ENCODE peak calls at places on chromosome 5, in five cellular contexts. P, I, X, M and T are unnamed samples.

GRCh38 chr5:140284013-140284412 is 18.9 kb downstream of the PFDN1 start:
- DNase-seq in P (no peak), I (no peak), X (no peak), M (no peak), T (no peak)

GRCh38 chr5:132059043-132059695 is 1.3 kb upstream of the IL3 start:
- DNase-seq in P (no peak), I (peak; percentile 61), X (no peak), M (no peak), T (peak; percentile 84)

GRCh38 chr5:159549046-159549445 is 218.8 kb upstream of the IL12B start:
- DNase-seq in P (no peak), I (no peak), X (no peak), M (no peak), T (no peak)

GRCh38 chr5:154962494-154962893 is 21.6 kb downstream of the MRPL22 start:
- DNase-seq in P (no peak), I (no peak), X (no peak), M (no peak), T (no peak)

GRCh38 chr5:142644127-142644526 is 41.8 kb downstream of the FGF1 start:
- DNase-seq in P (no peak), I (no peak), X (no peak), M (peak; percentile 19), T (no peak)

GRCh38 chr5:53820119-53820801 is 259.8 kb downstream of the NDUFS4 start:
- DNase-seq in P (no peak), I (no peak), X (peak; percentile 57), M (no peak), T (no peak)

GRCh38 chr5:85868070-85868469 is 749.7 kb upstream of the COX7C start:
- DNase-seq in P (no peak), I (no peak), X (no peak), M (no peak), T (no peak)

GRCh38 chr5:62064993-62065392 is 241.0 kb upstream of the KIF2A start:
- DNase-seq in P (no peak), I (no peak), X (no peak), M (no peak), T (no peak)

GRCh38 chr5:153919161-153919560 is 119.5 kb downstream of the FAM114A2 start:
- DNase-seq in P (no peak), I (no peak), X (no peak), M (no peak), T (no peak)

GRCh38 chr5:83715316-83716060 is 5.2 kb downstream of the HAPLN1 start:
- DNase-seq in P (no peak), I (no peak), X (peak; percentile 71), M (no peak), T (no peak)

GRCh38 chr5:33659526-33660169 is 218.9 kb downstream of the TARS1 start:
- DNase-seq in P (no peak), I (no peak), X (no peak), M (no peak), T (no peak)

GRCh38 chr5:34503379-34504346 is 152.5 kb upstream of the RAI14 start:
- DNase-seq in P (no peak), I (no peak), X (peak; percentile 20), M (no peak), T (no peak)

GRCh38 chr5:66436721-66437120 is 159.5 kb upstream of the MAST4 start:
- DNase-seq in P (no peak), I (no peak), X (no peak), M (no peak), T (no peak)

GRCh38 chr5:58037899-58038298 is 422.0 kb downstream of the PLK2 start:
- DNase-seq in P (no peak), I (no peak), X (no peak), M (no peak), T (no peak)

GRCh38 chr5:114367029-114367428 is 5.2 kb downstream of the KCNN2 start:
- DNase-seq in P (no peak), I (no peak), X (no peak), M (no peak), T (no peak)

GRCh38 chr5:160469156-160470144 is 47.8 kb downstream of the PTTG1 start:
- DNase-seq in P (no peak), I (no peak), X (no peak), M (no peak), T (no peak)

GRCh38 chr5:157222506-157223230 is 42.0 kb downstream of the ITK start:
- DNase-seq in P (no peak), I (peak; percentile 79), X (no peak), M (peak; percentile 20), T (peak; percentile 64)

GRCh38 chr5:94031631-94032030 is 290.2 kb upstream of the POU5F2 start:
- DNase-seq in P (no peak), I (no peak), X (no peak), M (peak; percentile 22), T (no peak)

GRCh38 chr5:179287631-179288030 is 57.6 kb downstream of the ADAMTS2 start:
- DNase-seq in P (no peak), I (no peak), X (no peak), M (no peak), T (no peak)

GRCh38 chr5:179408646-179409045 is 63.4 kb upstream of the ADAMTS2 start:
- DNase-seq in P (no peak), I (no peak), X (no peak), M (no peak), T (no peak)

GRCh38 chr5:4831325-4831724 is 308.8 kb upstream of the ADAMTS16 start:
- DNase-seq in P (no peak), I (no peak), X (no peak), M (no peak), T (no peak)

GRCh38 chr5:93579561-93580386 is 1.2 kb downstream of the NR2F1-AS1 start:
- DNase-seq in P (no peak), I (no peak), X (peak; percentile 16), M (no peak), T (no peak)

GRCh38 chr5:40914835-40915234 is 5.5 kb downstream of the C7 start:
- DNase-seq in P (no peak), I (no peak), X (no peak), M (peak; percentile 49), T (no peak)

GRCh38 chr5:154761062-154761740 is 6.0 kb downstream of the LARP1 start:
- DNase-seq in P (no peak), I (peak; percentile 37), X (no peak), M (no peak), T (no peak)

GRCh38 chr5:126446498-126447224 is 23.5 kb downstream of the GRAMD2B start:
- DNase-seq in P (no peak), I (peak; percentile 36), X (no peak), M (no peak), T (no peak)

GRCh38 chr5:141508440-141508807 is 19.5 kb downstream of the PCDHGC5 start:
- DNase-seq in P (no peak), I (no peak), X (no peak), M (no peak), T (no peak)

GRCh38 chr5:147348046-147348445 is 113.2 kb downstream of the STK32A start:
- DNase-seq in P (no peak), I (no peak), X (no peak), M (peak; percentile 16), T (no peak)

GRCh38 chr5:163564321-163564924 is 59.0 kb downstream of the MAT2B start:
- DNase-seq in P (no peak), I (peak; percentile 68), X (peak; percentile 31), M (no peak), T (peak; percentile 61)

GRCh38 chr5:135874461-135874860 is 21.2 kb downstream of the IL9 start:
- DNase-seq in P (no peak), I (no peak), X (no peak), M (no peak), T (no peak)

GRCh38 chr5:134647750-134648424 is 698 bp upstream of the SEC24A start:
- DNase-seq in P (no peak), I (peak; percentile 36), X (no peak), M (peak; percentile 25), T (peak; percentile 54)

GRCh38 chr5:81151546-81151945 is 81.6 kb upstream of the CKMT2 start:
- DNase-seq in P (no peak), I (no peak), X (no peak), M (peak; percentile 28), T (no peak)

GRCh38 chr5:122102825-122103224 is 24.8 kb upstream of the LOX start:
- DNase-seq in P (no peak), I (no peak), X (no peak), M (peak; percentile 72), T (no peak)

GRCh38 chr5:80935811-80936385 is 24.3 kb upstream of the RASGRF2 start:
- DNase-seq in P (no peak), I (no peak), X (no peak), M (no peak), T (no peak)

GRCh38 chr5:138096363-138096762 is 12.5 kb downstream of the WNT8A start:
- DNase-seq in P (no peak), I (no peak), X (no peak), M (no peak), T (no peak)

GRCh38 chr5:54021413-54022155 is 288.8 kb downstream of the ARL15 start:
- DNase-seq in P (no peak), I (peak; percentile 64), X (no peak), M (no peak), T (no peak)